ENCODE peak calls at places on chromosome 1, in five cellular contexts. X is H4, M is head of caudate nucleus, J is iris pigment epithelial cell, C is MV-4-11. K is an unnamed sample.

GRCh38 chr1:152013664-152014237 is 20.1 kb upstream of the S100A10 start:
- DNase-seq in X (peak), M (no peak), J (peak), C (peak), K (no peak)

GRCh38 chr1:16012590-16013219 is 5.1 kb downstream of the HSPB7 start:
- DNase-seq in M (no peak), C (peak), J (peak), X (peak), K (no peak)

GRCh38 chr1:156242738-156243137 is 754 bp downstream of the BGLAP start:
- DNase-seq in X (no peak), J (no peak), C (no peak), M (no peak), K (no peak)

GRCh38 chr1:177010246-177010825 is 154.2 kb downstream of the ASTN1 start:
- DNase-seq in J (no peak), M (no peak), X (no peak), C (no peak), K (no peak)

GRCh38 chr1:1431006-1431844 is 4.3 kb upstream of the VWA1 start:
- DNase-seq in M (peak), C (no peak), J (no peak), X (no peak), K (no peak)

GRCh38 chr1:216346521-216346920 is 76.7 kb downstream of the USH2A start:
- DNase-seq in J (no peak), M (no peak), X (no peak), C (no peak), K (no peak)

GRCh38 chr1:245604979-245605378 is 450.2 kb downstream of the KIF26B start:
- DNase-seq in C (no peak), X (no peak), M (no peak), J (peak), K (no peak)

GRCh38 chr1:25904942-25905679 is 1.1 kb downstream of the STMN1 start:
- DNase-seq in J (peak), C (peak), X (peak), M (peak), K (peak)

GRCh38 chr1:25954371-25954938 is 43.4 kb downstream of the PAFAH2 start:
- DNase-seq in C (no peak), M (no peak), J (no peak), X (no peak), K (no peak)

GRCh38 chr1:229717774-229718173 is 91.7 kb downstream of the URB2 start:
- DNase-seq in C (no peak), M (no peak), J (no peak), X (peak), K (no peak)

GRCh38 chr1:201678264-201679101 is 139.6 kb downstream of the NAV1 start:
- DNase-seq in M (no peak), X (no peak), C (no peak), J (peak), K (no peak)

GRCh38 chr1:245965398-245965797 is 541.7 kb downstream of the SMYD3 start:
- DNase-seq in M (no peak), J (no peak), X (no peak), C (no peak), K (no peak)

GRCh38 chr1:66003690-66004089 is 211.0 kb downstream of the PDE4B start:
- DNase-seq in C (no peak), X (no peak), J (no peak), M (no peak), K (no peak)

GRCh38 chr1:111604931-111605330 is 14.7 kb upstream of the RAP1A start:
- DNase-seq in M (no peak), C (no peak), J (peak), X (peak), K (no peak)

GRCh38 chr1:68104155-68104554 is 53.7 kb upstream of the DIRAS3 start:
- DNase-seq in C (no peak), J (peak), X (no peak), M (no peak), K (no peak)

GRCh38 chr1:26574690-26575349 is 45.3 kb downstream of the RPS6KA1 start:
- DNase-seq in M (peak), J (peak), X (peak), C (peak), K (no peak)

GRCh38 chr1:181568736-181569135 is 85.4 kb downstream of the CACNA1E start:
- DNase-seq in C (no peak), M (no peak), X (no peak), J (no peak), K (no peak)

GRCh38 chr1:234608720-234609527 is 1.1 kb downstream of the IRF2BP2 start:
- DNase-seq in C (no peak), X (no peak), J (peak), M (peak), K (peak)

GRCh38 chr1:212958175-212958574 is 7.8 kb downstream of the VASH2 start:
- DNase-seq in C (peak), J (peak), X (peak), M (no peak), K (no peak)

GRCh38 chr1:229032455-229032854 is 238.5 kb upstream of the RAB4A start:
- DNase-seq in X (no peak), M (no peak), J (no peak), C (no peak), K (no peak)

K was measured in nucleus accumbens.